ENCODE peak calls at places on chromosomes 16 and 17, in eight cellular contexts. R is SK-N-SH; A is LNCaP clone FGC; Z is CD8-positive, alpha-beta T cell; E is thoracic aorta; S is body of pancreas; G is BE2C; L is tibial nerve. N is an unnamed sample.

GRCh38 chr16:10862432-10862831 is 14.6 kb upstream of the CIITA start:
- DNase-seq in R (no peak), A (no peak), Z (no peak), E (peak), S (peak), G (no peak), L (no peak), N (peak)

GRCh38 chr17:13329421-13329820 is 272.3 kb downstream of the HS3ST3A1 start:
- DNase-seq in R (no peak), A (no peak), Z (no peak), E (no peak), S (no peak), G (no peak), L (no peak), N (no peak)

GRCh38 chr16:84742561-84743200 is 42.9 kb downstream of the USP10 start:
- DNase-seq in R (no peak), A (no peak), Z (no peak), E (no peak), S (no peak), G (no peak), L (no peak), N (no peak)

GRCh38 chr17:79792371-79792871 is 4.5 kb downstream of the CBX8 start:
- DNase-seq in R (peak), A (no peak), Z (no peak), E (no peak), S (no peak), G (no peak), L (no peak), N (no peak)

GRCh38 chr16:57711-58110 is 4.1 kb downstream of the SNRNP25 start:
- DNase-seq in R (no peak), A (no peak), Z (no peak), E (no peak), S (no peak), G (no peak), L (no peak), N (no peak)

GRCh38 chr16:4344659-4345438 is 6.3 kb downstream of the PAM16 start:
- DNase-seq in R (no peak), A (no peak), Z (no peak), E (no peak), S (peak), G (peak), L (no peak), N (no peak)

GRCh38 chr17:67751101-67752074 is 33.7 kb downstream of the NOL11 start:
- DNase-seq in R (no peak), A (no peak), Z (no peak), E (no peak), S (no peak), G (no peak), L (no peak), N (no peak)

GRCh38 chr16:31004658-31005057 is 5.8 kb downstream of the STX1B start:
- DNase-seq in R (no peak), A (no peak), Z (no peak), E (no peak), S (no peak), G (no peak), L (no peak), N (no peak)

GRCh38 chr17:8064590-8065019 is 22.9 kb downstream of the ALOX12B start:
- DNase-seq in R (no peak), A (no peak), Z (no peak), E (no peak), S (no peak), G (no peak), L (no peak), N (no peak)

GRCh38 chr17:64773836-64774761 is 112.0 kb upstream of the SMURF2 start:
- DNase-seq in R (peak), A (peak), Z (no peak), E (no peak), S (peak), G (peak), L (no peak), N (peak)
- H3K4me3 ChIP-seq in R (no peak), A (peak), Z (no peak), E (no peak), S (no peak), G (no peak), L (no peak), N (peak)

DNA sequence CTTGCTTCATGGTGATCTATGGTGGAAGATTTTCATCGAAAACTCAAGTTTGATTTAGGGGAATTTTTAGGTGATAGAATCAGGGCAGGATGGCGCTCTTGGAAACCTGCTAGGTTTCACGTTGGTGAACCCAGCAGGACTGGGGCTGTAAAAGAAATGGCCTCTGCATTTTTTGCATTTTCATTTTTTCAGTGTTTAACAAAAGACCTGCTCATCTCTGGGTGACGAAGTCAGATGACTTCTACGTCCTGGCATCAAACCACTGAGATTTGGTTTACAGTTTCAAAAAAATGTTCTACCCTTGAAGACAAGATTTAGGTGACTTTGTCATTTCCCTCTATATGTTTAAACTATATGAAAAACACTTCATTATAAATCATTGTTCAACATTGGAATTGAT is 1.9 kb downstream of the PGS1 start:
- DNase-seq in R (no peak), A (no peak), Z (no peak), E (no peak), S (no peak), G (no peak), L (no peak), N (no peak)
- H3K4me3 ChIP-seq in R (no peak), A (no peak), Z (no peak), E (no peak), S (no peak), G (no peak), L (no peak), N (no peak)

DNA sequence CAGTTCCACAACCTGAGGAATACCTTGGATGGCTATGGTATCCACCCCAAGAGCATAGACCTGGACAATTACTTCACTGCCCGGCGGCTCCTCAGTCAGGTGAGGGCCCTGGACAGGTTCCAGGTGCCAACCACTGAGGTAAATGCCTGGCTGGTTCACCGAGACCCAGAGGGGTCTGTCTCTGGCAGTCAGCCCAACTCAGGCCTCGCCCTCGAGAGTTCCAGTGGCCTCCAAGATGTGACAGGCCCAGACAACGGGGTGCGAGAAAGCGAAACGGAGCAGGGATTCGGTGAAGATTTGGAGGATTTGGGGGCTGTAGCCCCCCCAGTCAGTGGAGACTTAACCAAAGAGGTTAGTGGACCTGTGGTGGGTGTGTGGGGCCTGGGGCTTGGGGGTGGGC is 3.1 kb downstream of the NFE2L1 start:
- DNase-seq in R (no peak), A (no peak), Z (no peak), E (no peak), S (no peak), G (no peak), L (no peak), N (no peak)
- H3K4me3 ChIP-seq in R (no peak), A (no peak), Z (no peak), E (peak), S (no peak), G (peak), L (no peak), N (no peak)

DNA sequence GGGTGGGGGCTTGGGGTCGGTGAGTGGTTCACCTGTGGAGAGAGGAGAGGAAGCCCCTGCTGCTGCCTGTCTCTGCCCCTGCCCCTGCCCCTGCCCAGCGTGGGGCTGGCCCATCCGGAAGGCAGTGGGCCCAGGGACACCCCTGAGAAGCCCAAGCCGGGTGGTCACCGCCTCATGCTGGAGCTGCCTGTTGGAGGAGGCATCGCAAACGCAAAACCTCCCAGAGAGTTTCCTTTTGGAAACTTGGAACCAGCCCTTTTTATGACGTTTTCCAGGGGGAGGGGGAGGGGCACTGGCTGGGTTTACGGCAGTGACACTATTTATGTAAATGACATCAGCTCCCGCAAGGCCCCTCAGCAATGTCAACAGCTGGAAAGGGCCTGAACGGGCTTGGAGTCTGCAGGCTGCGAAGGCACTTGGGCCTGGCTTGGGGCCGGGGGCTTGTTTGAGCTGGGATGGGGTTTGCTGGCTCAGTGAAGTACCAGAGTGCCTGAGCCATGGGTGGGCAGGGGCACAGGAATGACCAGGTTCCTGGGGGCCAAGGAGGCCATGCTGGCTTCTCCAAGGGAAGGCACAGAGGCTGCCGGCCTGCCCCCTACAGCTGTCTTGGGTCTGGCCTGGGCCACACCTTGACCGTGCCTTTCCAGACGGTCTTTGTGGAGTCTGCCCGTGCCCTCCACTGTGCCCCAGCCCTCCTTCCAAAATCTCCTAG is 219.5 kb downstream of the NTN1 start:
- DNase-seq in R (no peak), A (no peak), Z (no peak), E (peak), S (peak), G (no peak), L (peak), N (peak)
- H3K4me3 ChIP-seq in R (no peak), A (no peak), Z (peak), E (peak), S (no peak), G (no peak), L (peak), N (no peak)

GRCh38 chr17:66542183-66542966 is 240.0 kb downstream of the PRKCA start:
- DNase-seq in R (peak), A (no peak), Z (no peak), E (no peak), S (no peak), G (no peak), L (no peak), N (no peak)
- H3K4me3 ChIP-seq in R (no peak), A (no peak), Z (no peak), E (no peak), S (no peak), G (no peak), L (no peak), N (no peak)

N was measured in cardiac muscle cell.